ENCODE peak calls at places on chromosomes 16 and 17, in seven cellular contexts. Q is BE2C, A is endothelial cell of umbilical vein, G is colonic mucosa, C is heart right ventricle, J is WTC11, H is RWPE1. O is an unnamed sample.

GRCh38 chr17:48522031-48522593 is 8.7 kb downstream of the HOXB1 start:
- DNase-seq in Q (no peak), A (peak), G (no peak), C (no peak), J (peak), H (no peak), O (peak)

GRCh38 chr17:77741109-77741508 is 217.4 kb upstream of the TNRC6C start:
- DNase-seq in Q (no peak), A (no peak), G (peak), C (no peak), J (peak), H (no peak), O (no peak)

GRCh38 chr17:38467491-38467890 is 39.2 kb downstream of the ARHGAP23 start:
- DNase-seq in Q (no peak), A (no peak), G (no peak), C (no peak), J (no peak), H (no peak), O (no peak)

GRCh38 chr16:87353613-87354012 is 30.0 kb downstream of the FBXO31 start:
- DNase-seq in Q (no peak), A (no peak), G (no peak), C (no peak), J (no peak), H (no peak), O (no peak)

GRCh38 chr17:76492250-76492988 is 8.8 kb downstream of the RHBDF2 start:
- DNase-seq in Q (no peak), A (no peak), G (peak), C (no peak), J (no peak), H (no peak), O (no peak)

GRCh38 chr16:14427371-14427948 is 202.6 kb downstream of the PARN start:
- DNase-seq in Q (no peak), A (no peak), G (no peak), C (no peak), J (no peak), H (no peak), O (peak)

GRCh38 chr17:2222901-2223616 is 80.5 kb downstream of the SMG6 start:
- DNase-seq in Q (no peak), A (peak), G (peak), C (peak), J (no peak), H (no peak), O (no peak)

GRCh38 chr16:19088341-19088916 is 21.0 kb downstream of the COQ7 start:
- DNase-seq in Q (no peak), A (peak), G (no peak), C (no peak), J (no peak), H (no peak), O (no peak)

GRCh38 chr17:56659622-56660021 is 66.1 kb downstream of the NOG start:
- DNase-seq in Q (no peak), A (no peak), G (no peak), C (no peak), J (no peak), H (no peak), O (no peak)

GRCh38 chr16:82629441-82630027 is 2.8 kb downstream of the CDH13 start:
- DNase-seq in Q (no peak), A (peak), G (no peak), C (no peak), J (no peak), H (peak), O (no peak)

GRCh38 chr16:83956336-83957289 is 3.6 kb downstream of the OSGIN1 start:
- DNase-seq in Q (peak), A (peak), G (peak), C (peak), J (peak), H (peak), O (peak)

GRCh38 chr17:21066394-21066793 is 23.6 kb upstream of the USP22 start:
- DNase-seq in Q (no peak), A (no peak), G (no peak), C (no peak), J (no peak), H (no peak), O (no peak)

GRCh38 chr17:50171371-50172071 is 5.7 kb downstream of the SGCA start:
- DNase-seq in Q (no peak), A (no peak), G (no peak), C (no peak), J (no peak), H (no peak), O (no peak)

GRCh38 chr17:82177276-82177675 is 35.4 kb downstream of the CCDC57 start:
- DNase-seq in Q (no peak), A (no peak), G (no peak), C (no peak), J (no peak), H (no peak), O (no peak)

GRCh38 chr16:59597269-59597668 is 863.2 kb upstream of the GOT2 start:
- DNase-seq in Q (no peak), A (no peak), G (no peak), C (no peak), J (no peak), H (no peak), O (no peak)

GRCh38 chr17:39225308-39225973 is at the start of gene STAC2:
- DNase-seq in Q (no peak), A (no peak), G (no peak), C (no peak), J (no peak), H (no peak), O (no peak)

GRCh38 chr16:67426950-67427349 is 4.0 kb upstream of the HSD11B2 start:
- DNase-seq in Q (no peak), A (no peak), G (no peak), C (peak), J (no peak), H (no peak), O (no peak)

GRCh38 chr17:42578282-42578869 is 847 bp upstream of the PSMC3IP start:
- DNase-seq in Q (peak), A (peak), G (peak), C (peak), J (peak), H (peak), O (peak)

GRCh38 chr17:80774643-80775281 is 216.9 kb upstream of the CHMP6 start:
- DNase-seq in Q (peak), A (peak), G (no peak), C (no peak), J (no peak), H (no peak), O (no peak)

GRCh38 chr17:48427598-48427997 is 2.4 kb downstream of the SKAP1 start:
- DNase-seq in Q (no peak), A (no peak), G (no peak), C (no peak), J (no peak), H (no peak), O (no peak)

GRCh38 chr16:65268331-65268730 is 146.5 kb upstream of the CDH11 start:
- DNase-seq in Q (no peak), A (peak), G (no peak), C (no peak), J (no peak), H (no peak), O (no peak)

GRCh38 chr16:23256440-23256839 is 45.7 kb upstream of the SCNN1B start:
- DNase-seq in Q (no peak), A (no peak), G (peak), C (no peak), J (no peak), H (no peak), O (no peak)
- TF ChIP-seq CTCF in Q (no peak), A (no peak), G (no peak), C (no peak), J (no peak), H (no peak), O (no peak)

GRCh38 chr16:57778658-57779057 is 23.6 kb downstream of the KIFC3 start:
- DNase-seq in Q (no peak), A (no peak), G (no peak), C (no peak), J (no peak), H (no peak), O (no peak)

GRCh38 chr16:57773680-57774295 is 28.5 kb downstream of the KIFC3 start:
- DNase-seq in Q (no peak), A (no peak), G (no peak), C (no peak), J (no peak), H (no peak), O (no peak)

GRCh38 chr16:57773019-57773418 is 29.3 kb downstream of the KIFC3 start:
- DNase-seq in Q (no peak), A (no peak), G (no peak), C (no peak), J (no peak), H (no peak), O (no peak)

GRCh38 chr16:57774886-57775285 is 27.4 kb downstream of the KIFC3 start:
- DNase-seq in Q (no peak), A (no peak), G (no peak), C (no peak), J (no peak), H (no peak), O (no peak)

DNA sequence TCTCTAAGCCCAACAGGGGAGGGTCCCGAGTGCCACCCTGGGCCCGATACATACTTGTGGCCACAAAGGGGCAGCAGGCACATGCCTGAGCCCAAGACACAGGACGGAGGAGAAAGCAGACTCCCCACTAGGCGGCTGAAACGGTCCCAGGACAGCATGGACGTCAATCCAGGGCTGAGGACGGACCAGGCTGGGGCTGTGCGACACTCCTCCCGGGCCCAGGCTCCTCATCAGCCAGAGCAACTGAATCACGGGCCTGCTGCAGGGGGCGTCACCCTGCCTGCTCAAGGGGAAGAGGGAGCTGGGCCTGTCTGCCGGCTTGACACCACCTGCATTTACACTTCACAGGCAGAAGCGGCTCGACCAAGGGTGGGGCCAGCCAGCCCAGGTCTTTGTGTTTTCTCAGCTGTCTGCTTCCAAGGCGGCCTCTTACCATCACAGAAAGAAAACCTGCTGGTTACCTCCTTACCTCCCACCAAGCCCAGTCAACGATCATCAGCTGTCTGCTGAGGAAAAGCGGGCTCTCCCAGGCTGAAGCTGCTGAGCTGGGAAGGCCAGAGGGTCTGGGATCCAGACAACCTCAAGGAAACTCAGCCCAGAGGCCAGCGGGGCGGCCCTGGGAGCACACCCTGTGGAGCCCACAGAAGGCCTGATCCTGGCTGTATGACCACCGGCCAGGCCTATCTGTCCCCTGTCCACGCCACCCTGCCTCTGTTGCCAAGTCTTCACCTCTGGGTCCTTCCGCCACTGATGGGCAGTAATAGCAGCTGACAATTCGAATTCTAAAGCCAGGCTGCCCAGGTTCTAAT is 26.4 kb downstream of the KIFC3 start:
- DNase-seq in Q (peak), A (no peak), G (peak), C (no peak), J (peak), H (no peak), O (no peak)
- TF ChIP-seq CTCF in Q (peak), A (no peak), G (peak), C (peak), J (peak), H (no peak), O (no peak)

DNA sequence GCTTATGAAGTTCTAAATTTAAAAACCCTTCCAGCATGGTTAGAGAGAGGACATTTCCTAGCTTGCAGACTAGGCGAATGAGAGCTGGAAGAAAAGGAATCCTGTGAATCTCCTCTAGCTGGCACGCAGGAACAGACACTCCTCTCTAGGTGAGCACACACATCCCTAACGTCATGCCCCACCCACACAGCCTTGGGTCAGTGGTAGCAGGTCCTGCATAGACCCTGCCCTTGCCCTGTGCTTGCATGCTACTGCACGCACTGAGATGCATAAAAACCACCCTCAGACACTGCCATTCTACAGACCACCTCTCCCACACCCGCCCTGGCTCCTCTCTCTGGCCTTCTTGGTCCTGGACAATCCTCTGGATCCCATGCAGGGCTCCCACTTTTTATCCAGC is 23.5 kb downstream of the CES1 start:
- DNase-seq in Q (no peak), A (no peak), G (no peak), C (no peak), J (no peak), H (no peak), O (no peak)
- TF ChIP-seq CTCF in Q (no peak), A (no peak), G (no peak), C (no peak), J (no peak), H (no peak), O (no peak)

DNA sequence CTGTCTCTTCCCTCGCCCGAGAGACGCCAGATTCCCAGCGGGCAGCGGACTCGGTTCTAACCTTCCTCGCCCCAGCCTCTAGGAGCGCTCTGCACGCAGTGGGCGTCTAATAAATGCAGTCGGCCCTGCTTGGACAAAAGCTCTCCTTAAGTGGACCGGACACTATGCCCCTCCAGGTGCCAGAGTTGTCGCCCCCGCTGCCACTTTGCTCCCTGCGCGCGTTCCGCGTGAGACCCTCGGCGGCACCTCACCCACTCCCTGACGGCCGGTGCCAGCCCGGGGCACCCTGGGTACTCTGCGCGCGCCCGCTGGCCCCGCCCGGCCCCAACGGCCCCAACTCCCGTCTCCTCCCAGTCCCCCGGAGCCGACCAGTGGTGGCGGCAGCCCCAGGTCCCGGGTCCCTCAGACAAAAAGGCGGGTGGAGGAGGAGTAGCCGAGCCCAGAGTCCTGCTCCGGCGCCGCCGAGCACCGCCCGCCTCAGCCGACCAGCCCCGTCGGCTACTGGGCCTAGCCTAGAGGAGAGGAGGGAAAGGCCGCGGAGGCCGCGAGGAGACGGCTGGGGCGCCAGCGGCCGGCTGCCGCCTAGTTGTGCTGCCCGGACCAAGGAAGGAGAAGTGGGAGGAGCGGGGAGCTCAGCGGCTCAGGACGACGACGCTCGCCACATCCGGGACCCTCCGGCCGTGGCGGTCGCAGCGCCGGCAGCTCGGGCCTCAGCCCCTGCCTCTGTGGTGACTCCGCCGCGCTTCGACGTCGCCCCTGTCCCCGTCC is 123.0 kb downstream of the GOSR1 start:
- DNase-seq in Q (peak), A (peak), G (peak), C (peak), J (peak), H (peak), O (peak)
- TF ChIP-seq CTCF in Q (peak), A (peak), G (peak), C (peak), J (no peak), H (peak), O (peak)

DNA sequence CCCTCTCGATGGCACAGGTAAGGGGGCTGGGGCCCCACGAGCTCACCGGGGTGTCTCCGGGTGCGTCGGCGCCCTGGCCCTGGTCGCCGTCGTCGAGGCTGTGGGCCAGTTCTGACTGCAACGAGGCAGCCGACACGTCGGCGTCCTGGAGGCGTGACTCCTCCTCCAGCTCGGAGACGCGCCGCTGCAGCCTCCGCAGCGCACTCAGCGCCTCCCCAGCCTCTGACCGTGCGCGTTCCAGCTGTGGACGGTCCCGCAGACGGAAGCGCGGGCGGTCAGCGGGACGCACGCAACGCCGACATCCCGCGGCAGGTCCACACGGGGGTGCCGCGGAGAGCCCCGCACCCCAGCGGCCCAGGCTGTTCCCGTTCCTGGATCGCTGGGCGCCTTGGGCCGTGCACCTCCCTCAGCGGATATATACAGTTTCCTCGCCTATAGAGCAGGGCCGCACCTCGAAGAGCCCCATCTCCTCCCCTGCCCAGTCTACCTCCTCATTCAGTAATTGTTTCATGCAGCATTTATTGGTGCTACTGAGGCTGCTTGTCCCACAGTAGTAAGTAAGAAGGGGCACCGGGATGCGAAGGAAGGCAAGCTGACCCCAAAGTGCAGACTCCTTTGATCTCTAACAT is 5.8 kb downstream of the THOC6 start:
- DNase-seq in Q (no peak), A (no peak), G (no peak), C (no peak), J (no peak), H (no peak), O (no peak)
- TF ChIP-seq CTCF in Q (no peak), A (no peak), G (no peak), C (no peak), J (no peak), H (no peak), O (no peak)

DNA sequence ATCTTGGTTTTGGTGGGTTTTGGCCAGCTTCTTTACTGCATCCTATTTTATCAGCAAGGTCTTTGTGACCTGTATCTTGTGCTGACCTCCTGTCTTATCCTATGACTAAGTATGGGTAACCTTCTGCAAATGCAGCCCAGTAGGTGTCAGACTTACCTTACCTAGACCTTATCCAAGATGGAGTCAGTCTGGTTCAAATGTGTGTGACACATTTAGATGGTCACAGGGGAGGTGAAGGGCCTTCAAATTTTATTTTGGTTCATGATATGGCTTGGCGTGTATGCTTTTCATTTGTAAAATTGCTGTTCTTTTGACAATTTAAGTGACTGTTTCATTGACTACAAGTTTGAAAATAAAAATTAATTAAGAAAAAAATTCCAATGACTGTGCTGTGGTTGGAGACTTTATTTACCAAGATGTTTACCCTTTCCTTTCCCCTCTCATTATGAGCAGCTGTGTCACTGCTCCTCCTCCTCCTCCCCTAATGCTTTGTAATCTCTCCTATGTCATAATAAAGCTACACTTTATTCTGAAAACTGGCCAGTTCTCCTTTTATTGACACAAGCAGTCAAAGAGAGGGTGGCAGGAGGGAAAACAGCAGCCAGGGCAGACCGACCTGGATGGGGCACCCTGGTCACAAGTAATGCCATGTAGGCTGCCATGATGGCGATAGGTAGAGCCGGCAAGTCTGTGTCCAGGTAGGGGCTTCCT is 49.4 kb downstream of the TNFRSF13B start:
- DNase-seq in Q (no peak), A (no peak), G (no peak), C (no peak), J (no peak), H (no peak), O (no peak)
- TF ChIP-seq CTCF in Q (peak), A (no peak), G (no peak), C (no peak), J (no peak), H (no peak), O (no peak)